ENCODE peak calls at places on chromosomes 3 and 15, in ten cellular contexts. Y is stimulated activated CD8-positive, alpha-beta memory T cell treated with anti-CD3 and anti-CD28 coated beads, Interleukin-7, amount 100 ng/mL, for 1 hour; A is fibroblast of mammary gland; O is amniotic epithelial cell; X is colonic mucosa; M is HTR-8/SVneo; L is fibroblast of the conjunctiva; D is PC-9; S is activated CD8-positive, alpha-beta memory T cell treated with anti-CD3 and anti-CD28 coated beads, Interleukin-2, amount 50 U/mL, for 48 hours; J is substantia nigra. B is an unnamed sample.

GRCh38 chr3:10263549-10264363 is 15.5 kb downstream of the TATDN2 start:
- DNase-seq in Y (peak), A (peak), O (peak), X (no peak), M (no peak), L (peak), D (peak), S (peak), J (peak), B (no peak)

GRCh38 chr3:58163234-58163633 is 47.5 kb downstream of the DNASE1L3 start:
- DNase-seq in Y (no peak), A (peak), O (no peak), X (no peak), M (no peak), L (no peak), D (no peak), S (no peak), J (no peak), B (no peak)

GRCh38 chr3:130992344-130992743 is 34.3 kb downstream of the ASTE1 start:
- DNase-seq in Y (no peak), A (no peak), O (no peak), X (no peak), M (no peak), L (no peak), D (no peak), S (no peak), J (no peak), B (no peak)

GRCh38 chr3:150703756-150704344 is at the start of gene ERICH6:
- DNase-seq in Y (peak), A (peak), O (peak), X (peak), M (peak), L (peak), D (peak), S (peak), J (peak), B (peak)

GRCh38 chr3:72042397-72043211 is 257.7 kb upstream of the PROK2 start:
- DNase-seq in Y (no peak), A (peak), O (peak), X (no peak), M (no peak), L (peak), D (no peak), S (no peak), J (no peak), B (no peak)

GRCh38 chr3:50333744-50334328 is 5.8 kb upstream of the TUSC2 start:
- DNase-seq in Y (no peak), A (peak), O (peak), X (no peak), M (no peak), L (no peak), D (no peak), S (no peak), J (no peak), B (no peak)

GRCh38 chr3:130565224-130565623 is 48.2 kb downstream of the COL6A6 start:
- DNase-seq in Y (no peak), A (no peak), O (no peak), X (no peak), M (no peak), L (no peak), D (no peak), S (no peak), J (no peak), B (no peak)

GRCh38 chr3:123287051-123287961 is 85.6 kb downstream of the SEC22A start:
- DNase-seq in Y (no peak), A (no peak), O (no peak), X (no peak), M (no peak), L (no peak), D (no peak), S (peak), J (no peak), B (no peak)

GRCh38 chr3:46020766-46021510 is 6.3 kb downstream of the XCR1 start:
- DNase-seq in Y (no peak), A (no peak), O (no peak), X (no peak), M (no peak), L (no peak), D (no peak), S (no peak), J (no peak), B (no peak)

GRCh38 chr15:67521770-67522568 is 1.0 kb downstream of the C15orf61 start:
- DNase-seq in Y (no peak), A (peak), O (peak), X (no peak), M (no peak), L (peak), D (no peak), S (no peak), J (no peak), B (peak)

GRCh38 chr15:39663684-39664083 is 82.8 kb downstream of the THBS1 start:
- DNase-seq in Y (no peak), A (no peak), O (no peak), X (no peak), M (no peak), L (no peak), D (no peak), S (no peak), J (no peak), B (no peak)

GRCh38 chr3:126916546-126916945 is 66.4 kb upstream of the PLXNA1 start:
- DNase-seq in Y (no peak), A (no peak), O (no peak), X (no peak), M (no peak), L (no peak), D (no peak), S (no peak), J (no peak), B (no peak)

GRCh38 chr3:195114026-195114425 is 156.9 kb downstream of the XXYLT1 start:
- DNase-seq in Y (no peak), A (no peak), O (no peak), X (no peak), M (no peak), L (no peak), D (no peak), S (no peak), J (no peak), B (no peak)

GRCh38 chr15:73927476-73928240 is 1.4 kb downstream of the LOXL1 start:
- DNase-seq in Y (peak), A (peak), O (no peak), X (peak), M (peak), L (no peak), D (peak), S (peak), J (no peak), B (no peak)

GRCh38 chr3:111229301-111229700 is 157.7 kb downstream of the NECTIN3 start:
- DNase-seq in Y (no peak), A (no peak), O (no peak), X (no peak), M (no peak), L (no peak), D (no peak), S (no peak), J (no peak), B (no peak)

GRCh38 chr15:50241684-50242450 is 23.7 kb downstream of the HDC start:
- DNase-seq in Y (no peak), A (peak), O (peak), X (no peak), M (no peak), L (no peak), D (no peak), S (no peak), J (no peak), B (no peak)

GRCh38 chr15:95259513-95259912 is 1028.2 kb downstream of the MCTP2 start:
- DNase-seq in Y (peak), A (peak), O (peak), X (peak), M (peak), L (peak), D (peak), S (peak), J (peak), B (peak)

GRCh38 chr3:133857767-133858166 is 37.9 kb downstream of the RAB6B start:
- DNase-seq in Y (no peak), A (no peak), O (no peak), X (no peak), M (no peak), L (no peak), D (no peak), S (no peak), J (no peak), B (no peak)

GRCh38 chr15:48796930-48797329 is 13.9 kb downstream of the CEP152 start:
- DNase-seq in Y (no peak), A (peak), O (peak), X (no peak), M (no peak), L (no peak), D (no peak), S (no peak), J (no peak), B (no peak)

GRCh38 chr15:34188711-34189110 is 21.2 kb downstream of the KATNBL1 start:
- DNase-seq in Y (no peak), A (no peak), O (no peak), X (no peak), M (no peak), L (no peak), D (no peak), S (no peak), J (no peak), B (no peak)

GRCh38 chr3:195352895-195353488 is 82.0 kb upstream of the XXYLT1 start:
- DNase-seq in Y (no peak), A (peak), O (peak), X (no peak), M (peak), L (peak), D (peak), S (no peak), J (no peak), B (peak)

GRCh38 chr3:108132727-108133373 is 42.0 kb upstream of the CD47 start:
- DNase-seq in Y (no peak), A (peak), O (peak), X (no peak), M (peak), L (no peak), D (peak), S (no peak), J (no peak), B (no peak)

GRCh38 chr3:179450901-179451334 is 352 bp downstream of the GNB4 start:
- DNase-seq in Y (no peak), A (peak), O (no peak), X (peak), M (no peak), L (no peak), D (no peak), S (peak), J (peak), B (no peak)

GRCh38 chr15:91136386-91136923 is 36.4 kb downstream of the SV2B start:
- DNase-seq in Y (no peak), A (no peak), O (no peak), X (no peak), M (no peak), L (no peak), D (no peak), S (peak), J (no peak), B (no peak)

GRCh38 chr15:85649372-85649771 is 145.4 kb downstream of the KLHL25 start:
- DNase-seq in Y (no peak), A (peak), O (peak), X (no peak), M (peak), L (peak), D (no peak), S (no peak), J (no peak), B (peak)

GRCh38 chr15:57319919-57320542 is 56.3 kb upstream of the CGNL1 start:
- DNase-seq in Y (no peak), A (no peak), O (no peak), X (no peak), M (no peak), L (no peak), D (no peak), S (no peak), J (no peak), B (no peak)

GRCh38 chr3:17339233-17339632 is 403.2 kb downstream of the TBC1D5 start:
- DNase-seq in Y (no peak), A (no peak), O (no peak), X (no peak), M (no peak), L (no peak), D (no peak), S (no peak), J (no peak), B (no peak)

GRCh38 chr3:15493436-15493835 is 28.1 kb downstream of the COLQ start:
- DNase-seq in Y (no peak), A (no peak), O (no peak), X (no peak), M (no peak), L (no peak), D (no peak), S (peak), J (no peak), B (no peak)

GRCh38 chr3:13266651-13267347 is 153.3 kb downstream of the NUP210 start:
- DNase-seq in Y (no peak), A (no peak), O (no peak), X (no peak), M (no peak), L (no peak), D (no peak), S (no peak), J (no peak), B (no peak)

GRCh38 chr15:61582092-61582491 is 353.0 kb upstream of the RORA start:
- DNase-seq in Y (no peak), A (no peak), O (no peak), X (no peak), M (no peak), L (no peak), D (no peak), S (no peak), J (no peak), B (no peak)

GRCh38 chr3:12198301-12198700 is 39.6 kb upstream of the TIMP4 start:
- DNase-seq in Y (no peak), A (peak), O (peak), X (no peak), M (no peak), L (peak), D (no peak), S (no peak), J (no peak), B (no peak)

GRCh38 chr15:79076661-79077060 is 13.9 kb downstream of the RASGRF1 start:
- DNase-seq in Y (no peak), A (no peak), O (no peak), X (no peak), M (no peak), L (no peak), D (no peak), S (no peak), J (peak), B (no peak)

GRCh38 chr3:100151024-100151707 is 36.9 kb upstream of the FILIP1L start:
- DNase-seq in Y (no peak), A (no peak), O (peak), X (no peak), M (no peak), L (no peak), D (no peak), S (no peak), J (no peak), B (no peak)

GRCh38 chr15:59594493-59594942 is 17.1 kb upstream of the GCNT3 start:
- DNase-seq in Y (no peak), A (peak), O (peak), X (peak), M (no peak), L (no peak), D (peak), S (no peak), J (no peak), B (no peak)

GRCh38 chr3:32360514-32360869 is 31.2 kb upstream of the CMTM7 start:
- DNase-seq in Y (no peak), A (no peak), O (no peak), X (no peak), M (no peak), L (no peak), D (no peak), S (no peak), J (no peak), B (no peak)

GRCh38 chr3:172094621-172095557 is 55.5 kb downstream of the FNDC3B start:
- DNase-seq in Y (no peak), A (peak), O (peak), X (no peak), M (no peak), L (no peak), D (no peak), S (no peak), J (no peak), B (no peak)

GRCh38 chr3:62875103-62876002 is at the start of gene CADPS:
- DNase-seq in Y (no peak), A (peak), O (no peak), X (peak), M (no peak), L (no peak), D (no peak), S (no peak), J (peak), B (no peak)

GRCh38 chr15:37098468-37099320 is 1.7 kb downstream of the MEIS2 start:
- DNase-seq in Y (no peak), A (no peak), O (peak), X (no peak), M (no peak), L (no peak), D (peak), S (no peak), J (peak), B (no peak)

GRCh38 chr3:127792664-127793292 is 29.5 kb downstream of the MGLL start:
- DNase-seq in Y (no peak), A (peak), O (peak), X (peak), M (peak), L (peak), D (peak), S (no peak), J (no peak), B (peak)

GRCh38 chr15:49751191-49751590 is 130.3 kb downstream of the DTWD1 start:
- DNase-seq in Y (no peak), A (no peak), O (no peak), X (no peak), M (no peak), L (no peak), D (no peak), S (no peak), J (no peak), B (no peak)

B was measured in HFF-Myc.